ENCODE peak calls at places on chromosomes 5 and 9, in ten cellular contexts. A is cardiac muscle cell, J is fibroblast of lung, Z is keratinocyte, P is NT2/D1, W is IMR-90, Y is SJSA1, C is upper lobe of left lung, S is heart right ventricle, L is GM23248. K is an unnamed sample. For H3K9me3, the result is how much of the 10 kb centered on the place peaks cover.

GRCh38 chr9:95715911-95716435 is 159.5 kb upstream of the ERCC6L2 start:
- DNase-seq in A (no peak), J (no peak), Z (no peak), P (no peak), W (peak), Y (no peak), C (no peak), S (no peak), L (no peak), K (no peak)

GRCh38 chr9:99824378-99825157 is 2.9 kb downstream of the NR4A3 start:
- DNase-seq in A (peak), J (peak), Z (no peak), P (peak), W (no peak), Y (peak), C (peak), S (peak), L (peak), K (peak)

GRCh38 chr9:78856144-78856543 is 559.2 kb downstream of the PSAT1 start:
- DNase-seq in A (no peak), J (peak), Z (peak), P (no peak), W (peak), Y (peak), C (no peak), S (no peak), L (peak), K (no peak)

GRCh38 chr5:2330731-2331130 is 420.7 kb downstream of the IRX2 start:
- DNase-seq in A (no peak), J (no peak), Z (no peak), P (no peak), W (no peak), Y (no peak), C (no peak), S (no peak), L (no peak), K (no peak)

GRCh38 chr5:6660704-6661103 is 27.5 kb downstream of the SRD5A1 start:
- DNase-seq in A (no peak), J (no peak), Z (no peak), P (no peak), W (no peak), Y (no peak), C (no peak), S (no peak), L (no peak), K (no peak)

GRCh38 chr5:192970-193831 is 1.9 kb downstream of the LRRC14B start:
- DNase-seq in A (no peak), J (no peak), Z (no peak), P (no peak), W (no peak), Y (no peak), C (no peak), S (no peak), L (no peak), K (peak)

GRCh38 chr5:115543931-115544370 is 624 bp downstream of the FEM1C start:
- DNase-seq in A (peak), J (peak), Z (no peak), P (no peak), W (peak), Y (no peak), C (peak), S (peak), L (peak), K (no peak)

GRCh38 chr5:151223447-151224264 is at the start of gene CCDC69:
- DNase-seq in A (peak), J (peak), Z (no peak), P (peak), W (peak), Y (peak), C (peak), S (peak), L (peak), K (peak)

GRCh38 chr5:65760504-65761275 is 38.7 kb downstream of the NLN start:
- DNase-seq in A (peak), J (peak), Z (no peak), P (no peak), W (peak), Y (no peak), C (peak), S (peak), L (peak), K (no peak)

GRCh38 chr9:76373173-76373771 is 21.0 kb downstream of the RFK start:
- DNase-seq in A (peak), J (peak), Z (no peak), P (no peak), W (peak), Y (no peak), C (peak), S (peak), L (peak), K (no peak)

GRCh38 chr5:137209232-137209810 is 289.8 kb downstream of the SPOCK1 start:
- DNase-seq in A (no peak), J (peak), Z (no peak), P (no peak), W (no peak), Y (no peak), C (no peak), S (no peak), L (peak), K (no peak)

GRCh38 chr5:54882101-54882500 is 103.3 kb downstream of the ESM1 start:
- DNase-seq in A (no peak), J (no peak), Z (peak), P (no peak), W (no peak), Y (no peak), C (no peak), S (no peak), L (no peak), K (no peak)

GRCh38 chr5:180623411-180623834 is 26.0 kb downstream of the FLT4 start:
- DNase-seq in A (no peak), J (no peak), Z (no peak), P (no peak), W (no peak), Y (no peak), C (no peak), S (no peak), L (no peak), K (no peak)

GRCh38 chr5:90940227-90940995 is 381.8 kb downstream of the ADGRV1 start:
- DNase-seq in A (peak), J (peak), Z (no peak), P (peak), W (peak), Y (no peak), C (peak), S (no peak), L (peak), K (no peak)

GRCh38 chr9:116320180-116320799 is 166.7 kb downstream of the PAPPA start:
- DNase-seq in A (peak), J (no peak), Z (no peak), P (no peak), W (no peak), Y (no peak), C (no peak), S (peak), L (no peak), K (no peak)

GRCh38 chr5:850511-851006 is at the start of gene ZDHHC11:
- DNase-seq in A (no peak), J (no peak), Z (no peak), P (no peak), W (no peak), Y (peak), C (peak), S (peak), L (no peak), K (peak)

GRCh38 chr5:951940-952596 is 56.5 kb upstream of the NKD2 start:
- DNase-seq in A (no peak), J (no peak), Z (no peak), P (no peak), W (no peak), Y (peak), C (no peak), S (no peak), L (no peak), K (no peak)

GRCh38 chr5:62790348-62790747 is 211.7 kb downstream of the LRRC70 start:
- DNase-seq in A (peak), J (no peak), Z (no peak), P (no peak), W (peak), Y (no peak), C (peak), S (no peak), L (peak), K (no peak)

GRCh38 chr9:89743216-89743575 is 138.4 kb downstream of the GADD45G start:
- DNase-seq in A (no peak), J (no peak), Z (no peak), P (no peak), W (no peak), Y (no peak), C (no peak), S (no peak), L (no peak), K (no peak)

GRCh38 chr5:65978251-65978650 is 51.9 kb downstream of the ERBIN start:
- DNase-seq in A (no peak), J (no peak), Z (no peak), P (no peak), W (no peak), Y (no peak), C (no peak), S (no peak), L (no peak), K (no peak)

GRCh38 chr9:132003904-132004303 is 75.8 kb downstream of the MED27 start:
- DNase-seq in A (no peak), J (no peak), Z (no peak), P (no peak), W (no peak), Y (no peak), C (no peak), S (no peak), L (no peak), K (no peak)

GRCh38 chr5:135697251-135697958 is 118.6 kb upstream of the CXCL14 start:
- DNase-seq in A (no peak), J (no peak), Z (no peak), P (no peak), W (no peak), Y (peak), C (no peak), S (no peak), L (no peak), K (no peak)

GRCh38 chr5:58235279-58235678 is 224.6 kb downstream of the PLK2 start:
- DNase-seq in A (peak), J (no peak), Z (no peak), P (no peak), W (peak), Y (no peak), C (peak), S (no peak), L (peak), K (no peak)

GRCh38 chr5:76391014-76391413 is 12.1 kb upstream of the IQGAP2 start:
- DNase-seq in A (no peak), J (no peak), Z (no peak), P (no peak), W (no peak), Y (no peak), C (no peak), S (no peak), L (no peak), K (no peak)

GRCh38 chr5:14405706-14406553 is 175.7 kb upstream of the OTULINL start:
- DNase-seq in A (peak), J (peak), Z (no peak), P (no peak), W (no peak), Y (no peak), C (no peak), S (no peak), L (peak), K (no peak)

GRCh38 chr5:118553662-118554061 is 434.7 kb downstream of the DTWD2 start:
- DNase-seq in A (peak), J (peak), Z (peak), P (peak), W (peak), Y (no peak), C (no peak), S (peak), L (peak), K (peak)

GRCh38 chr5:109125755-109126429 is 283.9 kb downstream of the PJA2 start:
- DNase-seq in A (no peak), J (no peak), Z (no peak), P (no peak), W (no peak), Y (no peak), C (no peak), S (no peak), L (no peak), K (no peak)

GRCh38 chr9:83620841-83621636 is 1.9 kb upstream of the IDNK start:
- DNase-seq in A (peak), J (peak), Z (no peak), P (peak), W (peak), Y (no peak), C (peak), S (peak), L (peak), K (peak)

GRCh38 chr9:124448019-124448418 is 2.2 kb upstream of the ADGRD2 start:
- DNase-seq in A (no peak), J (no peak), Z (no peak), P (no peak), W (no peak), Y (no peak), C (no peak), S (peak), L (no peak), K (no peak)

GRCh38 chr5:74201334-74202081 is 439.0 kb downstream of the ENC1 start:
- DNase-seq in A (peak), J (peak), Z (no peak), P (no peak), W (peak), Y (no peak), C (no peak), S (peak), L (peak), K (peak)

GRCh38 chr5:150112211-150113046 is 26.1 kb upstream of the CSF1R start:
- DNase-seq in A (peak), J (peak), Z (no peak), P (peak), W (peak), Y (peak), C (peak), S (no peak), L (peak), K (peak)

GRCh38 chr5:157085930-157086329 is 22.9 kb downstream of the HAVCR2 start:
- DNase-seq in A (no peak), J (no peak), Z (no peak), P (no peak), W (no peak), Y (no peak), C (no peak), S (no peak), L (no peak), K (no peak)

GRCh38 chr9:127505396-127506116 is 54.2 kb downstream of the LRSAM1 start:
- DNase-seq in A (peak), J (peak), Z (no peak), P (no peak), W (no peak), Y (peak), C (no peak), S (no peak), L (peak), K (no peak)

GRCh38 chr5:1291611-1292080 is 3.2 kb downstream of the TERT start:
- DNase-seq in A (no peak), J (no peak), Z (no peak), P (no peak), W (no peak), Y (peak), C (no peak), S (no peak), L (no peak), K (no peak)

GRCh38 chr5:7850241-7850532 is 746 bp downstream of the CFAP90 start:
- DNase-seq in A (no peak), J (no peak), Z (no peak), P (no peak), W (no peak), Y (no peak), C (no peak), S (peak), L (no peak), K (peak)

GRCh38 chr5:161269125-161269524 is 277.4 kb downstream of the GABRB2 start:
- DNase-seq in A (no peak), J (no peak), Z (no peak), P (no peak), W (no peak), Y (no peak), C (no peak), S (no peak), L (no peak), K (no peak)

GRCh38 chr5:137036630-137037029 is 462.5 kb downstream of the SPOCK1 start:
- DNase-seq in A (no peak), J (no peak), Z (no peak), P (peak), W (no peak), Y (no peak), C (no peak), S (no peak), L (no peak), K (no peak)

GRCh38 chr9:6827370-6827949 is 69.7 kb downstream of the KDM4C start:
- DNase-seq in A (peak), J (peak), Z (no peak), P (peak), W (peak), Y (no peak), C (no peak), S (no peak), L (peak), K (no peak)

GRCh38 chr5:141398608-141399007 is 861 bp downstream of the PCDHGB5 start:
- DNase-seq in A (no peak), J (no peak), Z (no peak), P (no peak), W (no peak), Y (no peak), C (no peak), S (no peak), L (no peak), K (no peak)

GRCh38 chr5:141399555-141400258 is 2.0 kb downstream of the PCDHGB5 start:
- DNase-seq in A (no peak), J (no peak), Z (no peak), P (no peak), W (no peak), Y (no peak), C (no peak), S (no peak), L (no peak), K (peak)

GRCh38 chr5:141402553-141403328 is at the start of gene PCDHGA9:
- DNase-seq in A (peak), J (peak), Z (no peak), P (no peak), W (peak), Y (no peak), C (no peak), S (no peak), L (peak), K (no peak)

DNA sequence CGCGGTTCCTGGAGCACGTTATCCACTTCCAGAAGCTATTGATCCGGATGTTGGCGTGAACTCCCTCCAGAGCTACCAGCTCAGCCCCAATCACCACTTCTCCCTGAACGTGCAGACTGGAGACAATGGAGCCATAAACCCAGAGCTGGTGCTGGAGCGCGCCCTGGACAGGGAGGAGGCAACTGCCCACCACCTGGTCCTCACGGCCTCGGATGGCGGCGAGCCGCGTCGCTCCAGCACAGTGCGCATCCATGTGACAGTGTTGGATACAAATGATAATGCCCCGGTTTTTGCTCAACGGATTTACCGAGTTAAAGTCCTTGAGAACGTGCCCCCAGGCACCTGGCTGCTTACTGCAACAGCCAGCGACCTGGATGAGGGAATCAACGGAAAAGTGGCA is 809 bp downstream of the PCDHGA9 start:
- DNase-seq in A (no peak), J (no peak), Z (no peak), P (no peak), W (no peak), Y (no peak), C (no peak), S (no peak), L (no peak), K (no peak)
- H3K9me3 ChIP-seq in A (under half), J (under half), Z (under half), P (under half), W (half or more), Y (under half), C (half or more), S (under half), L (under half), K (under half)

GRCh38 chr5:178434016-178434761 is 156.0 kb downstream of the COL23A1 start:
- DNase-seq in A (no peak), J (no peak), Z (no peak), P (no peak), W (no peak), Y (peak), C (no peak), S (no peak), L (no peak), K (peak)

GRCh38 chr5:178436326-178436940 is 153.8 kb downstream of the COL23A1 start:
- DNase-seq in A (no peak), J (no peak), Z (no peak), P (no peak), W (no peak), Y (no peak), C (no peak), S (no peak), L (no peak), K (peak)

GRCh38 chr5:178433273-178433775 is 156.9 kb downstream of the COL23A1 start:
- DNase-seq in A (no peak), J (no peak), Z (no peak), P (no peak), W (no peak), Y (peak), C (no peak), S (no peak), L (no peak), K (peak)

GRCh38 chr5:178435321-178436238 is 154.6 kb downstream of the COL23A1 start:
- DNase-seq in A (no peak), J (no peak), Z (no peak), P (no peak), W (no peak), Y (peak), C (no peak), S (no peak), L (no peak), K (peak)

GRCh38 chr5:178434851-178435250 is 155.3 kb downstream of the COL23A1 start:
- DNase-seq in A (no peak), J (no peak), Z (no peak), P (no peak), W (no peak), Y (peak), C (no peak), S (peak), L (no peak), K (peak)
- H3K4me3 ChIP-seq in A (no peak), J (no peak), Z (no peak), P (no peak), W (no peak), Y (no peak), C (no peak), S (no peak), L (no peak), K (no peak)

GRCh38 chr9:108691614-108692013 is 164.2 kb downstream of the ACTL7B start:
- DNase-seq in A (no peak), J (no peak), Z (peak), P (no peak), W (no peak), Y (no peak), C (no peak), S (no peak), L (no peak), K (no peak)

GRCh38 chr9:108694191-108694590 is 161.6 kb downstream of the ACTL7B start:
- DNase-seq in A (no peak), J (no peak), Z (no peak), P (no peak), W (no peak), Y (no peak), C (no peak), S (no peak), L (no peak), K (no peak)

GRCh38 chr9:108698801-108699200 is 157.0 kb downstream of the ACTL7B start:
- DNase-seq in A (no peak), J (no peak), Z (no peak), P (no peak), W (no peak), Y (no peak), C (no peak), S (no peak), L (no peak), K (no peak)

GRCh38 chr9:108696156-108696555 is 159.6 kb downstream of the ACTL7B start:
- DNase-seq in A (no peak), J (no peak), Z (no peak), P (no peak), W (no peak), Y (no peak), C (no peak), S (no peak), L (no peak), K (no peak)
- H3K9me3 ChIP-seq in A (under half), J (under half), Z (under half), P (under half), W (under half), Y (under half), C (under half), S (under half), L (under half), K (under half)

GRCh38 chr5:154503698-154504039 is 25.6 kb upstream of the HAND1 start:
- DNase-seq in A (no peak), J (no peak), Z (no peak), P (no peak), W (no peak), Y (no peak), C (no peak), S (no peak), L (no peak), K (no peak)
- H3K4me3 ChIP-seq in A (no peak), J (no peak), Z (no peak), P (no peak), W (no peak), Y (no peak), C (no peak), S (no peak), L (peak), K (no peak)

GRCh38 chr9:135916998-135917397 is 9.7 kb upstream of the CAMSAP1 start:
- DNase-seq in A (no peak), J (no peak), Z (no peak), P (no peak), W (no peak), Y (no peak), C (no peak), S (no peak), L (no peak), K (no peak)
- H3K9me3 ChIP-seq in A (under half), J (under half), Z (under half), P (half or more), W (under half), Y (under half), C (under half), S (under half), L (under half), K (under half)

DNA sequence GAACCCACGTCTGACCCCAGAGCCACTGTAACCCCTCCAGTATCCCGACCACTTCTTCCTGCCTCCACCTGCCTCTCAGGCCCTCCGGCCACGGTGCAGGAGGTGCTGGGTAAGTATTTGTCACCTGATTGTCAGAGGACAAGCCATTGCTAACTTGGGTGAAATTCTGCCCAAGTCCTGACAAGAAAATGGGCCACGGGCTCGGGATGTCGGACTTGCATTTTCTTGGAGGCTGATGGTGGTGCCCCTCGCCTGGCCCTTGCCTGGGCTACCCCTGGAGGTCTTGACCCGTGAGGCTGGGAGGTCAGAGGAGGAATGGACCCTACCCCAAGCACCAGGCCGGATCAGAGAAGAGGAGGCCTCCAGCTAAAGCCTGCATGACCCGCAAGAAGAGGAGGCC is 149.7 kb upstream of the COL5A1 start:
- DNase-seq in A (no peak), J (no peak), Z (no peak), P (no peak), W (no peak), Y (no peak), C (no peak), S (no peak), L (no peak), K (peak)
- H3K4me3 ChIP-seq in A (no peak), J (no peak), Z (no peak), P (no peak), W (no peak), Y (no peak), C (no peak), S (no peak), L (no peak), K (no peak)